ENCODE peak calls at places on chromosomes 6 and 20, in five cellular contexts. One of them, this sample, is unnamed.

GRCh38 chr6:10375391-10375969 is 39.4 kb downstream of the TFAP2A start:
- DNase-seq in activated CD4-positive, alpha-beta T cell treated with anti-CD3 and anti-CD28 coated beads for 36 hours: no peak
- DNase-seq in iris pigment epithelial cell: no peak
- DNase-seq in NCI-H69: no peak
- DNase-seq in AG10803: peak; percentile 4
- DNase-seq in this sample: no peak

GRCh38 chr20:326645-327031 is 1.3 kb downstream of the SOX12 start:
- DNase-seq in AG10803: peak; percentile 21
- DNase-seq in iris pigment epithelial cell: no peak
- DNase-seq in NCI-H69: peak; percentile 75
- DNase-seq in activated CD4-positive, alpha-beta T cell treated with anti-CD3 and anti-CD28 coated beads for 36 hours: no peak
- DNase-seq in this sample: peak; percentile 45

GRCh38 chr6:132202569-132202968 is 198.7 kb downstream of the MOXD1 start:
- DNase-seq in activated CD4-positive, alpha-beta T cell treated with anti-CD3 and anti-CD28 coated beads for 36 hours: no peak
- DNase-seq in AG10803: peak; percentile 87
- DNase-seq in iris pigment epithelial cell: peak; percentile 91
- DNase-seq in NCI-H69: peak; percentile 27
- DNase-seq in this sample: no peak

GRCh38 chr6:96301781-96302180 is 219.8 kb upstream of the UFL1 start:
- DNase-seq in activated CD4-positive, alpha-beta T cell treated with anti-CD3 and anti-CD28 coated beads for 36 hours: no peak
- DNase-seq in iris pigment epithelial cell: no peak
- DNase-seq in AG10803: no peak
- DNase-seq in NCI-H69: peak; percentile 69
- DNase-seq in this sample: no peak

GRCh38 chr20:24960302-24960801 is 11.3 kb downstream of the CST7 start:
- DNase-seq in AG10803: no peak
- DNase-seq in iris pigment epithelial cell: no peak
- DNase-seq in NCI-H69: no peak
- DNase-seq in activated CD4-positive, alpha-beta T cell treated with anti-CD3 and anti-CD28 coated beads for 36 hours: no peak
- DNase-seq in this sample: no peak

GRCh38 chr6:27694547-27694874 is 217.7 kb downstream of the OR2B2 start:
- DNase-seq in AG10803: no peak
- DNase-seq in NCI-H69: no peak
- DNase-seq in activated CD4-positive, alpha-beta T cell treated with anti-CD3 and anti-CD28 coated beads for 36 hours: no peak
- DNase-seq in iris pigment epithelial cell: no peak
- DNase-seq in this sample: no peak

GRCh38 chr6:157620905-157621304 is 202.1 kb upstream of the SNX9 start:
- DNase-seq in iris pigment epithelial cell: peak; percentile 33
- DNase-seq in NCI-H69: no peak
- DNase-seq in activated CD4-positive, alpha-beta T cell treated with anti-CD3 and anti-CD28 coated beads for 36 hours: no peak
- DNase-seq in AG10803: no peak
- DNase-seq in this sample: no peak

GRCh38 chr6:56406276-56407269 is 159.2 kb upstream of the COL21A1 start:
- DNase-seq in NCI-H69: no peak
- DNase-seq in iris pigment epithelial cell: no peak
- DNase-seq in AG10803: no peak
- DNase-seq in activated CD4-positive, alpha-beta T cell treated with anti-CD3 and anti-CD28 coated beads for 36 hours: no peak
- DNase-seq in this sample: no peak

GRCh38 chr6:135531954-135532490 is 34.5 kb upstream of the AHI1 start:
- DNase-seq in NCI-H69: no peak
- DNase-seq in activated CD4-positive, alpha-beta T cell treated with anti-CD3 and anti-CD28 coated beads for 36 hours: no peak
- DNase-seq in iris pigment epithelial cell: no peak
- DNase-seq in AG10803: no peak
- DNase-seq in this sample: no peak

GRCh38 chr6:167588920-167589614 is 237.6 kb upstream of the AFDN start:
- DNase-seq in activated CD4-positive, alpha-beta T cell treated with anti-CD3 and anti-CD28 coated beads for 36 hours: no peak
- DNase-seq in iris pigment epithelial cell: no peak
- DNase-seq in NCI-H69: no peak
- DNase-seq in AG10803: no peak
- DNase-seq in this sample: no peak

GRCh38 chr20:11373391-11373790 is 544.3 kb upstream of the BTBD3 start:
- DNase-seq in NCI-H69: peak; percentile 42
- DNase-seq in iris pigment epithelial cell: no peak
- DNase-seq in AG10803: no peak
- DNase-seq in activated CD4-positive, alpha-beta T cell treated with anti-CD3 and anti-CD28 coated beads for 36 hours: no peak
- DNase-seq in this sample: peak; percentile 3

GRCh38 chr20:51579137-51579536 is 36.6 kb upstream of the NFATC2 start:
- DNase-seq in iris pigment epithelial cell: peak; percentile 72
- DNase-seq in AG10803: peak; percentile 53
- DNase-seq in activated CD4-positive, alpha-beta T cell treated with anti-CD3 and anti-CD28 coated beads for 36 hours: no peak
- DNase-seq in NCI-H69: no peak
- DNase-seq in this sample: no peak

GRCh38 chr6:38504996-38505395 is 134.7 kb downstream of the BTBD9 start:
- DNase-seq in iris pigment epithelial cell: no peak
- DNase-seq in NCI-H69: no peak
- DNase-seq in activated CD4-positive, alpha-beta T cell treated with anti-CD3 and anti-CD28 coated beads for 36 hours: no peak
- DNase-seq in AG10803: no peak
- DNase-seq in this sample: no peak

GRCh38 chr20:54284928-54285704 is 77.2 kb downstream of the PFDN4 start:
- DNase-seq in AG10803: no peak
- DNase-seq in activated CD4-positive, alpha-beta T cell treated with anti-CD3 and anti-CD28 coated beads for 36 hours: peak; percentile 68
- DNase-seq in iris pigment epithelial cell: peak; percentile 34
- DNase-seq in NCI-H69: no peak
- DNase-seq in this sample: no peak

GRCh38 chr6:26233608-26234420 is 131.2 kb upstream of the BTN3A2 start:
- DNase-seq in iris pigment epithelial cell: peak; percentile 69
- DNase-seq in NCI-H69: peak; percentile 92
- DNase-seq in activated CD4-positive, alpha-beta T cell treated with anti-CD3 and anti-CD28 coated beads for 36 hours: peak; percentile 82
- DNase-seq in AG10803: peak; percentile 65
- DNase-seq in this sample: peak; percentile 87

GRCh38 chr6:162999575-163000285 is 272.0 kb downstream of the PACRG start:
- DNase-seq in iris pigment epithelial cell: peak; percentile 49
- DNase-seq in activated CD4-positive, alpha-beta T cell treated with anti-CD3 and anti-CD28 coated beads for 36 hours: no peak
- DNase-seq in NCI-H69: no peak
- DNase-seq in AG10803: peak; percentile 85
- DNase-seq in this sample: no peak